ENCODE peak calls at places on chromosomes 6 and 20, in five cellular contexts. One of them, this sample, is unnamed.

GRCh38 chr6:116461563-116462507 is 660 bp downstream of the CALHM6 start:
- DNase-seq in A549: no peak
- DNase-seq in K562: no peak
- DNase-seq in HepG2: no peak
- DNase-seq in H1: peak
- DNase-seq in this sample: peak

GRCh38 chr6:156826290-156826955 is 49.2 kb downstream of the ARID1B start:
- DNase-seq in A549: no peak
- DNase-seq in K562: no peak
- DNase-seq in HepG2: no peak
- DNase-seq in H1: no peak
- DNase-seq in this sample: no peak

GRCh38 chr20:43973671-43974450 is 59.2 kb downstream of the TOX2 start:
- DNase-seq in A549: no peak
- DNase-seq in K562: no peak
- DNase-seq in HepG2: no peak
- DNase-seq in H1: no peak
- DNase-seq in this sample: no peak

GRCh38 chr6:56986611-56987010 is 31.7 kb downstream of the BEND6 start:
- DNase-seq in A549: no peak
- DNase-seq in K562: no peak
- DNase-seq in HepG2: no peak
- DNase-seq in H1: no peak
- DNase-seq in this sample: no peak

GRCh38 chr6:118890997-118891790 is 2.8 kb upstream of the ASF1A start:
- DNase-seq in A549: no peak
- DNase-seq in K562: no peak
- DNase-seq in HepG2: no peak
- DNase-seq in H1: no peak
- DNase-seq in this sample: no peak

GRCh38 chr20:23320317-23320716 is 30.3 kb upstream of the NXT1 start:
- DNase-seq in A549: peak
- DNase-seq in K562: no peak
- DNase-seq in HepG2: peak
- DNase-seq in H1: no peak
- DNase-seq in this sample: peak

GRCh38 chr20:49395659-49396058 is 86.8 kb downstream of the KCNB1 start:
- DNase-seq in A549: no peak
- DNase-seq in K562: no peak
- DNase-seq in HepG2: no peak
- DNase-seq in H1: no peak
- DNase-seq in this sample: no peak

GRCh38 chr20:13009682-13010406 is 1.1 kb downstream of the SPTLC3 start:
- DNase-seq in A549: no peak
- DNase-seq in K562: no peak
- DNase-seq in HepG2: peak
- DNase-seq in H1: no peak
- DNase-seq in this sample: peak

GRCh38 chr20:41034239-41034638 is 5.6 kb downstream of the TOP1 start:
- DNase-seq in A549: no peak
- DNase-seq in K562: peak
- DNase-seq in HepG2: no peak
- DNase-seq in H1: no peak
- DNase-seq in this sample: no peak

GRCh38 chr20:25022680-25023079 is 30.1 kb upstream of the APMAP start:
- DNase-seq in A549: no peak
- DNase-seq in K562: no peak
- DNase-seq in HepG2: no peak
- DNase-seq in H1: no peak
- DNase-seq in this sample: no peak

GRCh38 chr6:42417641-42418112 is 34.0 kb downstream of the TRERF1 start:
- DNase-seq in A549: no peak
- DNase-seq in K562: no peak
- DNase-seq in HepG2: no peak
- DNase-seq in H1: no peak
- DNase-seq in this sample: no peak

GRCh38 chr6:112311950-112312547 is 35.1 kb upstream of the RFPL4B start:
- DNase-seq in A549: peak
- DNase-seq in K562: peak
- DNase-seq in HepG2: peak
- DNase-seq in H1: no peak
- DNase-seq in this sample: peak

GRCh38 chr6:95293257-95293656 is 284.1 kb upstream of the MANEA start:
- DNase-seq in A549: no peak
- DNase-seq in K562: no peak
- DNase-seq in HepG2: no peak
- DNase-seq in H1: no peak
- DNase-seq in this sample: no peak

GRCh38 chr6:63460971-63461370 is 111.3 kb upstream of the LOC128125822 start:
- DNase-seq in A549: no peak
- DNase-seq in K562: no peak
- DNase-seq in HepG2: no peak
- DNase-seq in H1: no peak
- DNase-seq in this sample: no peak

GRCh38 chr6:89073014-89073620 is 7.4 kb upstream of the PNRC1 start:
- DNase-seq in A549: no peak
- DNase-seq in K562: peak
- DNase-seq in HepG2: peak
- DNase-seq in H1: no peak
- DNase-seq in this sample: no peak

GRCh38 chr6:131694832-131695426 is 6.3 kb downstream of the OR2A4 start:
- DNase-seq in A549: peak
- DNase-seq in K562: peak
- DNase-seq in HepG2: peak
- DNase-seq in H1: peak
- DNase-seq in this sample: peak

GRCh38 chr6:11632231-11632630 is 94.7 kb downstream of the TMEM170B start:
- DNase-seq in A549: peak
- DNase-seq in K562: no peak
- DNase-seq in HepG2: no peak
- DNase-seq in H1: no peak
- DNase-seq in this sample: peak

GRCh38 chr6:36788768-36789167 is 50.5 kb downstream of the CPNE5 start:
- DNase-seq in A549: no peak
- DNase-seq in K562: no peak
- DNase-seq in HepG2: peak
- DNase-seq in H1: no peak
- DNase-seq in this sample: peak

GRCh38 chr20:40441771-40442170 is 247.3 kb downstream of the MAFB start:
- DNase-seq in A549: no peak
- DNase-seq in K562: no peak
- DNase-seq in HepG2: no peak
- DNase-seq in H1: no peak
- DNase-seq in this sample: no peak

GRCh38 chr20:44990425-44990824 is 24.1 kb downstream of the STK4 start:
- DNase-seq in A549: no peak
- DNase-seq in K562: peak
- DNase-seq in HepG2: no peak
- DNase-seq in H1: no peak
- DNase-seq in this sample: no peak

GRCh38 chr6:130239755-130240154 is 17.0 kb upstream of the SAMD3 start:
- DNase-seq in A549: no peak
- DNase-seq in K562: no peak
- DNase-seq in HepG2: no peak
- DNase-seq in H1: no peak
- DNase-seq in this sample: no peak

GRCh38 chr6:136020691-136021090 is 169.2 kb downstream of the PDE7B start:
- DNase-seq in A549: no peak
- DNase-seq in K562: no peak
- DNase-seq in HepG2: no peak
- DNase-seq in H1: no peak
- DNase-seq in this sample: no peak

DNA sequence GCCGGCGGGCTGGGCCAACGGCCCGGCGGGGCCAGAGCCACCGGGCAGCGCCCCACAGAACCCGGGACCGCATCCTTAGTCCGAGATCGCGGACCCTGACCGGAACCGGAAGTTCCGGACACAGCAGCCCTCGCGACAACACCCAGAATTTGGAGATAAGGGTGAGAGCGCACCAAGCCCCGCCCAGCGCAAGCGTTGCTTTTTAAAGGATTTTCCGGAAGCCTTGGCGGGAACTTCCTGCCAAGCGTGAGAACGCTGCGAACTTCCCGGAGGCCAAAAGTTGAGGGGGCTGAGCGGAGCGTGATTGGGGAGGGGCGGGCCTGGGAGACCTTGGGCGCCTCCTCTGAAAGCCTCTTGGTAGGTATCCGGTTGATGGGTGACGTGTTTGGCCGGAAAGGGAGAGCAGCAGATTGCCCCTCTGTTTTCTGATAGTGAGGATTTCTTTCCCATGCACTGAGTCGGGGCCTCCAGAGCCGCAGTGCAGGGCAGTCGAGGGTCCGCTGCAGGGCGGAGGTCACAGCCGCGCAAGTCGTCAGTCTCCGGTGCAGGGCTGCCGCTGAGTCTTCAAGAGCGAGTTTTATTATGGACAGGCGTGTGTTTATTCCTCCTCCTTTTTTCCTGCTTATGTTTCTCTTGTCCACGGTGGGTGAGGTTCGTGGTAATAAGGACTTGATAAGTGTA is at the start of gene MTRF1L:
- DNase-seq in A549: peak
- DNase-seq in K562: peak
- DNase-seq in HepG2: peak
- DNase-seq in H1: peak
- DNase-seq in this sample: peak
- TF ChIP-seq MAFK in A549: no peak
- TF ChIP-seq MAFK in K562: no peak
- TF ChIP-seq MAFK in HepG2: no peak
- TF ChIP-seq MAFK in H1: no peak
- TF ChIP-seq MAFK in this sample: no peak

GRCh38 chr20:57590485-57591288 is 29.5 kb downstream of the ZBP1 start:
- DNase-seq in A549: no peak
- DNase-seq in K562: no peak
- DNase-seq in HepG2: no peak
- DNase-seq in H1: no peak
- DNase-seq in this sample: no peak

GRCh38 chr20:57594092-57594911 is 25.9 kb downstream of the ZBP1 start:
- DNase-seq in A549: peak
- DNase-seq in K562: peak
- DNase-seq in HepG2: peak
- DNase-seq in H1: peak
- DNase-seq in this sample: peak

GRCh38 chr20:57593134-57593886 is 26.9 kb downstream of the ZBP1 start:
- DNase-seq in A549: no peak
- DNase-seq in K562: peak
- DNase-seq in HepG2: no peak
- DNase-seq in H1: no peak
- DNase-seq in this sample: no peak

GRCh38 chr20:57591289-57592229 is 28.7 kb downstream of the ZBP1 start:
- DNase-seq in A549: no peak
- DNase-seq in K562: no peak
- DNase-seq in HepG2: no peak
- DNase-seq in H1: no peak
- DNase-seq in this sample: no peak

DNA sequence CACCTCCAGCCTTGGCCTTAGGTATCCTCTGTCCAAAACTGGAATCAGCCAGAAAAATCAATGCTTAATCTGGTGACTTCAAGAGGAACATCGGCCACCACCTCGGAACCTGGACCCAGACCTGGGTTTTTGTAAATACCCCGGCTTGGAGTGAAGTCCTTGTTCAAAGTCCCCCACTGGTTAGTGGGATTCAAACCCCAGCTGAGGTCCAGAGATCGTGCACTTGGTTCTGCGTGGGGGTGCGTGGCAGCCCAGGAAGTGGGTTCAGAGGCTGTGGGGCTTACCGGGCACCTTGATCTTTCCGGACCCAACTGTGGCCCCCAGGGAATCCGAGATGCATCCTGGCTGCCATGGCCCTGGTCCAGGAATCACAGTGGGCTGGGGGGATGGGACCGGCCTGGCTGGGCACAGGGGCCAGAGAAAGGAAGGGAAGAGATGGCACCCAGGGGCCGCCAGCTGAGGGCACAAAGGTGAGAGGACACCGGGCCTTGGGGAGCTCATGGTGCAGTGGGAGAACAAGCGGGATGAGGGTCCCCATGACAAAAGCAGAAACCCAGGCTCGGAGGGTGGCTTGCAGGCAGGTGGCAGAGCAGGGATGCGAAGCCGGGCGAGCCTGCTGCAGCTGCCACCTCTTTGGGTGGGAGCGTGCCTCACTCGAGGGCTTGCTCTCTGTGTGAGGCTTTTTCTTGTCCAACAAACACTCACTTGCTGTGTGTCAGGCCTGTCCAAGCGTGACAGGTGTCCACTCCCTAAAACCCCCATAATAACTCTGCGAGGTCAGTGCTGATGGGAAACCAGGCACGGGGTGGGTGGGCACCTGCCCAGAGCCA is 27.7 kb downstream of the ZBP1 start:
- DNase-seq in A549: no peak
- DNase-seq in K562: no peak
- DNase-seq in HepG2: no peak
- DNase-seq in H1: no peak
- DNase-seq in this sample: no peak
- TF ChIP-seq MAFK in A549: no peak
- TF ChIP-seq MAFK in K562: no peak
- TF ChIP-seq MAFK in HepG2: no peak
- TF ChIP-seq MAFK in H1: no peak
- TF ChIP-seq MAFK in this sample: no peak

GRCh38 chr20:6665161-6665560 is 102.3 kb upstream of the BMP2 start:
- DNase-seq in A549: no peak
- DNase-seq in K562: no peak
- DNase-seq in HepG2: no peak
- DNase-seq in H1: no peak
- DNase-seq in this sample: no peak

GRCh38 chr20:6663751-6664388 is 103.6 kb upstream of the BMP2 start:
- DNase-seq in A549: no peak
- DNase-seq in K562: no peak
- DNase-seq in HepG2: no peak
- DNase-seq in H1: no peak
- DNase-seq in this sample: no peak

GRCh38 chr20:6660441-6660840 is 107.0 kb upstream of the BMP2 start:
- DNase-seq in A549: no peak
- DNase-seq in K562: no peak
- DNase-seq in HepG2: no peak
- DNase-seq in H1: no peak
- DNase-seq in this sample: no peak

GRCh38 chr20:6664574-6664973 is 102.9 kb upstream of the BMP2 start:
- DNase-seq in A549: no peak
- DNase-seq in K562: no peak
- DNase-seq in HepG2: no peak
- DNase-seq in H1: no peak
- DNase-seq in this sample: no peak

DNA sequence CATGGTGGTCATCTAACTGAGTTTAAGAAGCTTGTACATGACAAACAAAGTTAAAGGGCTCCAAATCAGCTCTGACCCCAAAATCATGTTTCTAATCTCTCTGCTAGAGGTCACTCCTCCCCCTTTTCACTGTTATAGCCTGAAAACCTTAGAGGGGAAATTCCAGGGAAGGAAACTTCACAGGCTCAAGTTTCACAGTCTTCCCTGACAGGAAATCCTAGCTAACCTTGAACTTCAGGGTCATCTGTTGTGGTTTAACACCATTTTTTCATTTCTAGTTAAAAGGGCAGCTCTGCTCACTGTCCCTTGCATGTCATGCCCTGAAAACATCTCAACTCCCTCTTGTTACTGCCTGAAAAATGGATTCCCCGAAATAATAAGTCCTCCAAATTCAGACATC is 104.4 kb upstream of the BMP2 start:
- DNase-seq in A549: no peak
- DNase-seq in K562: no peak
- DNase-seq in HepG2: no peak
- DNase-seq in H1: no peak
- DNase-seq in this sample: no peak
- TF ChIP-seq MAFK in A549: no peak
- TF ChIP-seq MAFK in K562: no peak
- TF ChIP-seq MAFK in HepG2: no peak
- TF ChIP-seq MAFK in H1: no peak
- TF ChIP-seq MAFK in this sample: no peak

GRCh38 chr6:108589244-108589730 is 28.6 kb downstream of the FOXO3 start:
- DNase-seq in A549: peak
- DNase-seq in K562: peak
- DNase-seq in HepG2: peak
- DNase-seq in H1: peak
- DNase-seq in this sample: peak
- TF ChIP-seq MAFK in A549: no peak
- TF ChIP-seq MAFK in K562: no peak
- TF ChIP-seq MAFK in HepG2: no peak
- TF ChIP-seq MAFK in H1: no peak
- TF ChIP-seq MAFK in this sample: no peak